ENCODE peak calls at places on chromosomes 4 and X, in four cellular contexts. P, H, B and D are unnamed samples.

GRCh38 chr4:47837582-47838294 is at the start of gene CORIN:
- DNase-seq in P (peak; percentile 82), H (no peak), B (peak; percentile 34), D (peak; percentile 17)

GRCh38 chrX:40544343-40545250 is 36.2 kb upstream of the ATP6AP2 start:
- DNase-seq in H (no peak), P (no peak), B (peak; percentile 27), D (no peak)

GRCh38 chr4:169070071-169070894 is 60.2 kb upstream of the CBR4 start:
- DNase-seq in B (peak; percentile 96), P (peak; percentile 80), H (peak; percentile 79), D (peak; percentile 89)

GRCh38 chr4:89915937-89916336 is 21.3 kb downstream of the MMRN1 start:
- DNase-seq in P (no peak), H (no peak), B (no peak), D (no peak)

GRCh38 chrX:88940904-88941303 is 193.9 kb downstream of the CPXCR1 start:
- DNase-seq in H (no peak), B (no peak), P (no peak), D (no peak)

GRCh38 chr4:94603170-94603747 is 151.5 kb downstream of the PDLIM5 start:
- DNase-seq in P (no peak), B (peak; percentile 50), H (no peak), D (no peak)

GRCh38 chr4:134727696-134728095 is 526.1 kb upstream of the PABPC4L start:
- DNase-seq in H (no peak), B (no peak), P (no peak), D (no peak)

GRCh38 chr4:82801910-82802521 is 3.4 kb upstream of the SCD5 start:
- DNase-seq in B (peak; percentile 58), P (no peak), H (no peak), D (peak; percentile 43)

GRCh38 chrX:41538707-41539106 is 91.6 kb downstream of the NYX start:
- DNase-seq in B (no peak), H (no peak), P (no peak), D (no peak)

GRCh38 chr4:179678093-179678804 is 2236.0 kb upstream of the AGA start:
- DNase-seq in H (no peak), P (no peak), B (no peak), D (no peak)

GRCh38 chr4:81470456-81471327 is 1.0 kb downstream of the RASGEF1B start:
- DNase-seq in B (peak; percentile 37), H (no peak), P (peak; percentile 81), D (no peak)

GRCh38 chr4:172202480-172203076 is 389.4 kb downstream of the GALNTL6 start:
- DNase-seq in P (peak; percentile 44), H (peak; percentile 24), B (peak; percentile 51), D (peak; percentile 41)